ENCODE peak calls at places on chromosomes 11 and 22, in eight cellular contexts. J is GM23338, G is esophagus squamous epithelium, D is BE2C, P is body of pancreas, L is tibial nerve, A is PC-9, N is mammary epithelial cell. U is an unnamed sample.

GRCh38 chr11:34419158-34419557 is 19.6 kb upstream of the CAT start:
- DNase-seq in J (no peak), G (no peak), D (no peak), P (no peak), L (no peak), A (peak; percentile 51), N (no peak), U (no peak)

GRCh38 chr11:17593466-17594245 is 46.6 kb downstream of the OTOG start:
- DNase-seq in J (no peak), G (no peak), D (no peak), P (peak; percentile 1), L (peak; percentile 4), A (no peak), N (no peak), U (peak; percentile 8)

GRCh38 chr11:7668464-7668863 is 4.8 kb downstream of the CYB5R2 start:
- DNase-seq in J (no peak), G (no peak), D (no peak), P (no peak), L (no peak), A (no peak), N (no peak), U (no peak)

GRCh38 chr11:47264119-47264915 is 5.6 kb upstream of the MADD start:
- DNase-seq in J (no peak), G (no peak), D (no peak), P (no peak), L (no peak), A (peak; percentile 32), N (no peak), U (no peak)

GRCh38 chr11:108135845-108136599 is 14.7 kb downstream of the ACAT1 start:
- DNase-seq in J (no peak), G (no peak), D (no peak), P (no peak), L (no peak), A (peak; percentile 33), N (peak; percentile 43), U (no peak)

GRCh38 chr11:113778111-113778910 is 1.3 kb upstream of the CLDN25 start:
- DNase-seq in J (no peak), G (no peak), D (peak; percentile 44), P (peak; percentile 76), L (no peak), A (peak; percentile 67), N (peak; percentile 89), U (no peak)

GRCh38 chr11:76823481-76824028 is 37.2 kb upstream of the ACER3 start:
- DNase-seq in J (peak; percentile 52), G (no peak), D (peak; percentile 66), P (peak; percentile 36), L (no peak), A (peak; percentile 91), N (peak; percentile 81), U (peak; percentile 60)

GRCh38 chr11:69655479-69656394 is 14.8 kb downstream of the CCND1 start:
- DNase-seq in J (no peak), G (no peak), D (peak; percentile 55), P (no peak), L (no peak), A (no peak), N (no peak), U (peak; percentile 16)

GRCh38 chr11:65960824-65961266 is 689 bp upstream of the SART1 start:
- DNase-seq in J (no peak), G (no peak), D (no peak), P (no peak), L (no peak), A (no peak), N (no peak), U (no peak)

GRCh38 chr22:50186789-50187523 is 1.2 kb downstream of the TRABD start:
- DNase-seq in J (peak; percentile 44), G (no peak), D (no peak), P (no peak), L (no peak), A (peak; percentile 48), N (peak; percentile 17), U (no peak)

GRCh38 chr11:117087446-117087845 is 10.8 kb downstream of the SIK3 start:
- DNase-seq in J (no peak), G (no peak), D (no peak), P (no peak), L (no peak), A (no peak), N (no peak), U (no peak)

GRCh38 chr11:89436071-89436470 is 55.1 kb downstream of the NOX4 start:
- DNase-seq in J (no peak), G (no peak), D (no peak), P (no peak), L (no peak), A (no peak), N (peak; percentile 4), U (no peak)

GRCh38 chr11:40882301-40882700 is 577.2 kb downstream of the LRRC4C start:
- DNase-seq in J (no peak), G (no peak), D (no peak), P (no peak), L (no peak), A (no peak), N (no peak), U (no peak)

GRCh38 chr11:66002648-66003225 is 434 bp downstream of the BANF1 start:
- DNase-seq in J (peak; percentile 39), G (no peak), D (no peak), P (peak; percentile 83), L (no peak), A (peak; percentile 53), N (no peak), U (no peak)

GRCh38 chr11:38476808-38477565 is 1879.0 kb upstream of the RAG2 start:
- DNase-seq in J (no peak), G (no peak), D (no peak), P (no peak), L (no peak), A (peak; percentile 29), N (no peak), U (no peak)

GRCh38 chr11:7642747-7643146 is 30.6 kb downstream of the CYB5R2 start:
- DNase-seq in J (no peak), G (no peak), D (no peak), P (no peak), L (no peak), A (peak; percentile 45), N (no peak), U (no peak)

GRCh38 chr22:32619614-32620426 is 145.2 kb downstream of the FBXO7 start:
- DNase-seq in J (no peak), G (no peak), D (no peak), P (peak; percentile 60), L (peak; percentile 54), A (peak; percentile 76), N (peak; percentile 69), U (no peak)

GRCh38 chr11:72696866-72697428 is 22.7 kb upstream of the PDE2A start:
- DNase-seq in J (peak; percentile 92), G (no peak), D (no peak), P (no peak), L (peak; percentile 75), A (no peak), N (no peak), U (no peak)

GRCh38 chr11:60947666-60948065 is 4.3 kb downstream of the SLC15A3 start:
- DNase-seq in J (peak; percentile 15), G (no peak), D (no peak), P (no peak), L (no peak), A (no peak), N (no peak), U (no peak)

DNA sequence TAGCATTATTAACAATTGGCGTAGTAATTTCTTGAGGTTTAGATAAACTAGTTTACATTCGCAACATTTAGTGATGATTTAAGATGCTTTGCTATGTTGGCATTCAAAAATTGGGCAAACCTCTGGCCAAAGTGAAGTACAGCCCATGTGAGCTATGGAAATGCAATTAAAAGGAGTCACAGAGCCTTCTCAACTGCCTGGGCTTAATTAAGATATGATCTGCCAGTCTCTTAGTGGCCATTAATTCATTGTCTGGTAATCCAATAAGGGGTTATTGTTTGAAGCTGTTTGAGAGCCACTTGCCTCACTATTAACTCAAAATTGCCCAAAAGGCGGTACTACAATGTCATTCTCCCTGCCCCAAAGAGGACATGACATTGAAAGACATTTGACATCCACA is 608.9 kb downstream of the NTM start:
- DNase-seq in J (no peak), G (no peak), D (no peak), P (no peak), L (no peak), A (no peak), N (no peak), U (no peak)
- TF ChIP-seq CTCF in J (no peak), G (no peak), D (no peak), P (no peak), L (no peak), A (no peak), N (no peak), U (no peak)

DNA sequence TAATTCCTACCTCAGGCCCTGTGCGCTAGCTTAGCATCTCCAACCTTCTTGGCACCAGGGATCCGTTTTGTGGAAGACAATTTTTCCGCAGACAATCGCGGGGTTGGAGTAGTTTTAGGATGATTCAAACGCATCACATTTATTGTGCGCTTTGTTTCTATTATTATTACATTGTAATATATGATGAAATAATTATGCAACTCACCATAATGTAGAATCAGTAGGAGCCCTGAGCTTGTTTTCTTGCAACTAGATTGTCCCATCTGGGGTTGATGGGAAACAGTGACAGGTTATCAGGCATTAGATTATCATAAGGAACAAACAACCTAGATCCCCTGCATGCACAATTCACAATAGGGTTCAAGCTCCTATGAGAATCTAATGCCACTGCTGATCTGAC is 52.3 kb downstream of the AMOTL1 start:
- DNase-seq in J (no peak), G (no peak), D (no peak), P (no peak), L (no peak), A (no peak), N (no peak), U (no peak)
- H3K36me3 ChIP-seq in J (peaks cover 28% of the 10 kb centered on the region), G (peaks cover 7% of the 10 kb centered on the region), D (peaks cover 60% of the 10 kb centered on the region), P (peaks cover 10% of the 10 kb centered on the region), L (peaks cover 52% of the 10 kb centered on the region), A (peaks cover 64% of the 10 kb centered on the region), N (peaks cover 39% of the 10 kb centered on the region), U (peaks cover 59% of the 10 kb centered on the region)

GRCh38 chr22:45965565-45965962 is 11.4 kb downstream of the WNT7B start:
- DNase-seq in J (no peak), G (no peak), D (no peak), P (no peak), L (no peak), A (no peak), N (no peak), U (no peak)
- H3K4me1 ChIP-seq in J (peaks cover 2% of the 10 kb centered on the region), G (peaks cover 9% of the 10 kb centered on the region), D (no peaks in the 10 kb centered on the region), P (peaks cover 10% of the 10 kb centered on the region), L (peaks cover 9% of the 10 kb centered on the region), A (peaks cover 53% of the 10 kb centered on the region), N (peaks cover 22% of the 10 kb centered on the region), U (peaks cover 2% of the 10 kb centered on the region)

GRCh38 chr11:96102664-96103068 is 178.8 kb upstream of the MTMR2 start:
- DNase-seq in J (no peak), G (no peak), D (no peak), P (no peak), L (no peak), A (peak; percentile 52), N (peak; percentile 27), U (no peak)

GRCh38 chr11:96103102-96103501 is 179.2 kb upstream of the MTMR2 start:
- DNase-seq in J (no peak), G (no peak), D (no peak), P (no peak), L (no peak), A (no peak), N (no peak), U (no peak)

GRCh38 chr11:96103721-96104120 is 179.8 kb upstream of the MTMR2 start:
- DNase-seq in J (no peak), G (no peak), D (no peak), P (no peak), L (no peak), A (no peak), N (no peak), U (no peak)

GRCh38 chr11:96098511-96099241 is 174.8 kb upstream of the MTMR2 start:
- DNase-seq in J (no peak), G (no peak), D (no peak), P (peak; percentile 52), L (no peak), A (peak; percentile 99), N (peak; percentile 89), U (no peak)

GRCh38 chr11:96101146-96101545 is 177.2 kb upstream of the MTMR2 start:
- DNase-seq in J (no peak), G (no peak), D (no peak), P (no peak), L (no peak), A (no peak), N (no peak), U (no peak)
- TF ChIP-seq CTCF in J (no peak), G (no peak), D (no peak), P (no peak), L (no peak), A (no peak), N (no peak), U (no peak)

U was measured in heart left ventricle.